ENCODE peak calls at places on chromosomes 2 and 18, in eight cellular contexts. P is right lobe of liver, C is GM12865, Q is OCI-LY7, G is Peyer's patch, V is IMR-90, B is AG09309, Z is stomach. H is an unnamed sample.

GRCh38 chr2:199274-199966 is 64.4 kb downstream of the SH3YL1 start:
- DNase-seq in P (no peak), C (no peak), Q (no peak), G (no peak), V (no peak), B (no peak), Z (no peak), H (no peak)

GRCh38 chr18:3266062-3266608 is 4.2 kb downstream of the MYL12B start:
- DNase-seq in P (peak), C (no peak), Q (no peak), G (no peak), V (no peak), B (no peak), Z (no peak), H (no peak)

GRCh38 chr2:225893151-225893550 is 493.6 kb downstream of the NYAP2 start:
- DNase-seq in P (peak), C (no peak), Q (no peak), G (no peak), V (no peak), B (no peak), Z (no peak), H (no peak)

GRCh38 chr18:48892146-48892855 is 58.5 kb downstream of the SMAD7 start:
- DNase-seq in P (no peak), C (no peak), Q (no peak), G (no peak), V (no peak), B (no peak), Z (no peak), H (no peak)

GRCh38 chr18:22346342-22346967 is 71.3 kb downstream of the CTAGE1 start:
- DNase-seq in P (peak), C (no peak), Q (no peak), G (peak), V (peak), B (no peak), Z (peak), H (no peak)

GRCh38 chr18:48548404-48548771 is 9.6 kb downstream of the CTIF start:
- DNase-seq in P (peak), C (no peak), Q (no peak), G (no peak), V (no peak), B (peak), Z (no peak), H (no peak)

GRCh38 chr18:45828917-45829811 is 3.7 kb downstream of the SIGLEC15 start:
- DNase-seq in P (no peak), C (no peak), Q (no peak), G (no peak), V (no peak), B (no peak), Z (peak), H (no peak)

GRCh38 chr18:11840493-11840892 is 10.7 kb upstream of the CHMP1B start:
- DNase-seq in P (no peak), C (no peak), Q (no peak), G (no peak), V (no peak), B (no peak), Z (no peak), H (no peak)

GRCh38 chr18:58135170-58135569 is 91.1 kb downstream of the NEDD4L start:
- DNase-seq in P (no peak), C (peak), Q (no peak), G (no peak), V (peak), B (peak), Z (no peak), H (no peak)

GRCh38 chr2:235594041-235594440 is 100.2 kb downstream of the AGAP1 start:
- DNase-seq in P (no peak), C (peak), Q (peak), G (no peak), V (peak), B (peak), Z (no peak), H (no peak)

DNA sequence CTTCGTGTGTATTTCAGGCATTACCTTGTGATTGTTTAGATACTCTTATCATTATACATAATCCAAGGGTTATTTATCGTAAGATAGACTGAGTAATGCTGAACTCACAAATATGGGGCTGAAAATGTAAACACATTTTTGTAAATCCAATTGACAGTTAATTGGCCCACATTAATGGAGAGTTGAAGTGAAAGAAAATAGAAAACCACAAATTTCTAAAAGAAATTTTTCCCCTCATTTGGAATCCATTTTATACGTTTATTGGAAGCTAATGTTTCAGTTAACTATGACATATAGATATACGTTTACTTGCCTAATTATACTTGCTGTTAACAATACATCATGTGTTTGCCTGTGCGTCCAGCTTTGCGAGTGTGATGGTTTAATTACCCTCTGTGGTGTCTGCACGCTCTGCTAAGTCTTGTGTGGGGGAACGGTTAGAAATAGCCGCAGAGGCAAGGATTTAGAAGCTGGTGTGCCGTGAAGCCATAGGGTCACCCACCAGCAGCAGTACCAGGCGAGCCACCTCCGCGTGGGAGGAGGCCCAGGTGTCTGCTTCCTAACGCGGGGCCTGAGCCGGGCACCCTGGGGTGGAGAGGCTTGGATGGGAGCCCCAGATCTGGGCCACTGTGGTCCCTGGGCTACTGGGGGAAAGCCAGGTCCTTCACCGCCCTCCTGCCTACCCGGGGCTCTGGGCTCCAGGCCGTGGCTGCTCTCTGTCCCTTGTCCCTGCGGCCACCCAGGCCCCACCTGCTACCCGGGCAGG is 38.0 kb downstream of the TSHZ1 start:
- DNase-seq in P (no peak), C (no peak), Q (no peak), G (no peak), V (no peak), B (no peak), Z (no peak), H (no peak)
- H3K4me3 ChIP-seq in P (no peak), C (peak), Q (no peak), G (peak), V (peak), B (no peak), Z (peak), H (no peak)

GRCh38 chr18:75209129-75209951 is at the start of gene PTGR3:
- DNase-seq in P (peak), C (peak), Q (peak), G (peak), V (peak), B (peak), Z (peak), H (peak)

GRCh38 chr18:75207298-75208054 is 1.5 kb downstream of the PTGR3 start:
- DNase-seq in P (no peak), C (peak), Q (no peak), G (no peak), V (peak), B (no peak), Z (no peak), H (no peak)

GRCh38 chr18:75208836-75209128 is 157 bp downstream of the PTGR3 start:
- DNase-seq in P (no peak), C (no peak), Q (no peak), G (peak), V (no peak), B (no peak), Z (peak), H (no peak)

GRCh38 chr18:75206637-75207297 is 2.2 kb downstream of the PTGR3 start:
- DNase-seq in P (no peak), C (no peak), Q (no peak), G (no peak), V (no peak), B (no peak), Z (no peak), H (no peak)

DNA sequence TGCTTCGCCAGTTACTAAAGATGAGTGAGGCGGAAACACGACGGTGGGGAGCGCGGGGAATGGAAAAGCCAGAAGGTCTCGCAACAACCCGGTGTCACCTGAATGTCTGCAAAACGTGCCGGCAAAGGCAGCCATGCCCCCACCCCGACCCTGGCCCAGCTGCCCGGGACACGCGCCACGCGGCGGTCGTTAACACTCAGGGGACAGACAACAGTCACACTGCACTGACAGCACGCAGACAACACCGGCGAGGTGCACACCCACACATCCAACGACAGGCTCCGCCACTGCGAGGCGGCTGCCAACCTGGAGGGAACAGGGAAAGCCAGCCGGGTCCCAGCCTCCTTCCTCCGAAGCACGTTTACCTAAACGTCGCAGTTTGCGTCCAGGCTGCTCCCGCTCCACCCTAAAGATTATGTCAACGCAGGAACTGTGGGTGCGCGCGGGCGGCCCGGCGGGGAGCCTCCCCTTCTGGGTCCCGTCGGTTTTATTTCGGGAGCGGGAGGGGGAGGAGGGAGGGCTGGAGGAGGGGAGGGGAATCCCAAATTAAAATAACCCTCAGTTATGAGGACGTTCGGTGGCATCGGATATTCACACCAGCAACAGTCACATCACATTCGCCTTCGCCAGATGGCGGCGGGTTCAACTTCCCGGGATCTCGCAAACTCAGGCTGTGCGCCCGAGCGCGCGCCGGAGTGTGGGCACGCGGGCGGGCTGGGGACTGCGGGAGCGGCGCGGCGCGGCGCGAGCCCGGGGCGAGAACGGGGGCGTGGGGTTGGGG is 694 bp downstream of the PTGR3 start:
- DNase-seq in P (peak), C (peak), Q (peak), G (peak), V (peak), B (no peak), Z (peak), H (peak)
- TF ChIP-seq CTCF in P (peak), C (no peak), Q (no peak), G (peak), V (no peak), B (no peak), Z (no peak), H (no peak)

GRCh38 chr2:100820346-100821254 is 661 bp downstream of the NPAS2 start:
- DNase-seq in P (peak), C (no peak), Q (no peak), G (no peak), V (no peak), B (no peak), Z (peak), H (no peak)

GRCh38 chr2:100817388-100817985 is 2.5 kb upstream of the NPAS2 start:
- DNase-seq in P (no peak), C (no peak), Q (no peak), G (no peak), V (no peak), B (no peak), Z (no peak), H (no peak)

GRCh38 chr2:100819365-100820345 is at the start of gene NPAS2:
- DNase-seq in P (peak), C (no peak), Q (no peak), G (no peak), V (peak), B (no peak), Z (peak), H (no peak)

GRCh38 chr2:100818003-100818605 is 1.8 kb upstream of the NPAS2 start:
- DNase-seq in P (no peak), C (no peak), Q (no peak), G (no peak), V (peak), B (no peak), Z (no peak), H (no peak)

DNA sequence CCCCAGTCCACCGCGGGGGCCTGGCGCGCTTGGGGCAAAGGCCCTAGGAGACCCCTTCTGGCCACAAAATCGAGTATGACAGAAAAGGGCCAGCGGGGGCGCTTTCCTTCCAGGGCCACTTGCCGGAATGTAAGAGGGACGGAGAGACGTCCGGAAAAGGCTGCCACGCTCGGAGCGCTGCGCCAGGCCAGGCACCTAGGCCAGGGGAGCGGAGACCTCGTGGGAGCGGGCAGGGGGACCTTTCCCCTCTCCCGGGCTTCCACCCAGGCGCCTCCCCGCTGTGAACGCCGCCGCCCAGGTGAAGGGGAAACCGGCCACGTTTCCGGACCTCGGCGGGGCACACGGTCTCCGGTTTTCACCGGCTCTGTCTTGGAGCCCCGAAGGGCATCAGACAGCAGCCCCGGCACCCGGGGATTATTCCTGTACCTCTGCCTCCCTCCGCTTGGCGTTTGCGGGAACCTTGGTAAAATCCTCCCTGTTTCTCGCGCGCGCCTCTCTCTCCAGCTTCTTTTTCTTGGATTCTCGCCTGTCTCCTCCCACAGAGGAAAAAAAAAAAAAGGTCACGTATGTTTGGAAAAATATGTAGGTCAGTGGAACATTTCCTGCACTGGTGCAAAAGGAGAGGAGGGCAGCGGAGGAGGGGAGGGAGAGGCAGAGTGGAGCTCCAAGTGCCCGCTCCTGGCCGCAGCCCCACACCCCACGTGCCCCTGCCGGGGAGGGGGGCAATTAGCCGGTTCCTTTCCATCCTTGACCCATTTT is 1.2 kb upstream of the NPAS2 start:
- DNase-seq in P (peak), C (no peak), Q (no peak), G (no peak), V (peak), B (no peak), Z (peak), H (no peak)
- H3K4me3 ChIP-seq in P (peak), C (no peak), Q (no peak), G (peak), V (peak), B (peak), Z (peak), H (no peak)

DNA sequence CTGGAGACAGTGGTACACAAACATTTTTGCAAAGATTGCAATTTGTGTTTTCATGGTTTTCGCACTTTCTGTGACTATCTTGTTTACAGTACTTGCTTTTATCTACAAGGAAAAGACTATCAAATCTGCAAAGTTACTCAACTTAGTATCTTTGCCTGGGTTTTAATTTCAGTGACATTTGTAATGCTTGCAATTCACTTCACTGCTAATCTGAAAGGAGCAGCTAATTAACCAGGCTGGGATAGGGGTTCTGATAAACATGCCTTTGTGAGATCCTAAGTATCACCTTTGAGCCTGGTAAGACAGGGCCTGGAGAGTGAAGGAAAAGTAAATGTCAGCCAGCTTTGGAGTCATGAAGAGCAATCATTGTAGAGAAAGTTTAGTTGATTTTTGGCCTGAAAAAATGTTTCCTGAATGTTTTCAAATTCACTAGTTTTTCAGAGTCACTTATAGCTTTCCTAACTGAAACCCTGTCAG is 194.2 kb downstream of the RIT2 start:
- DNase-seq in P (no peak), C (no peak), Q (no peak), G (no peak), V (no peak), B (no peak), Z (no peak), H (no peak)
- TF ChIP-seq CTCF in P (no peak), C (no peak), Q (no peak), G (no peak), V (no peak), B (no peak), Z (no peak), H (no peak)

DNA sequence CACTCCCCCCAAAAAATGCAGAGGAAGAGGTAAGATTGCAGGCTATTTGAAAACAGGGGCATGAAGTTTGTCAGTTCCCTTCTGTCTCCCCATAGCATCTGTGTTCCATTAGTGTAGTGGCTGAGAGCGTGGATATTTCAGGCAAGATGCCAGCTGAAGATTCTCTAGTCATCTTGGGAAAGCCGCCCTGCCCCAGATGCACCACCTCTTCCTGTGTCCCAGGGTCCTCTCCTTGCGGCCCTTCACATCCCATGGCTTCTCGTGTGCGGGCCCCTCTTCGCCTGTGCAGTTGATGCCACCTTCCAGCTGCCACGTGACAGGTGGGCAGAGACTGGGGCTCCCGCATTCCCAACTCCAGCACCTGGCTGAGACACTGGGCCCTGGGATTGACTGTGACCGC is 16.1 kb downstream of the TMEM127 start:
- DNase-seq in P (no peak), C (no peak), Q (no peak), G (no peak), V (peak), B (peak), Z (no peak), H (no peak)
- H3K4me3 ChIP-seq in P (no peak), C (no peak), Q (no peak), G (no peak), V (no peak), B (no peak), Z (no peak), H (no peak)